ENCODE peak calls at places on chromosomes 6 and 20, in four cellular contexts. Y, N, E and U are unnamed samples.

GRCh38 chr6:148491638-148492210 is 149.1 kb downstream of the SASH1 start:
- DNase-seq in E (no peak), Y (no peak), N (no peak), U (no peak)

GRCh38 chr6:39217177-39217864 is 12.0 kb downstream of the KCNK5 start:
- DNase-seq in E (peak; percentile 30), N (no peak), Y (no peak), U (no peak)

GRCh38 chr6:15316754-15317153 is 70.9 kb downstream of the JARID2 start:
- DNase-seq in Y (no peak), N (no peak), E (no peak), U (no peak)

GRCh38 chr6:280775-281468 is 11.4 kb upstream of the DUSP22 start:
- DNase-seq in N (no peak), Y (no peak), E (no peak), U (no peak)

GRCh38 chr20:8305449-8305978 is 173.4 kb downstream of the PLCB1 start:
- DNase-seq in E (peak; percentile 63), N (peak; percentile 24), Y (peak; percentile 59), U (peak; percentile 77)

GRCh38 chr6:10587694-10588392 is 66.7 kb downstream of the GCNT2 start:
- DNase-seq in N (no peak), Y (no peak), E (no peak), U (no peak)

GRCh38 chr6:39228111-39228971 is 934 bp downstream of the KCNK5 start:
- DNase-seq in Y (peak; percentile 37), E (no peak), N (no peak), U (no peak)

GRCh38 chr6:52152692-52153091 is 33.5 kb upstream of the IL17A start:
- DNase-seq in N (no peak), E (no peak), Y (no peak), U (peak; percentile 33)

GRCh38 chr6:29502597-29502996 is 14.8 kb upstream of the MAS1L start:
- DNase-seq in Y (no peak), N (no peak), E (no peak), U (no peak)

GRCh38 chr20:23139524-23139923 is 53.4 kb upstream of the CD93 start:
- DNase-seq in E (no peak), Y (no peak), N (no peak), U (no peak)

GRCh38 chr6:84773133-84773430 is 8.7 kb upstream of the TBX18 start:
- DNase-seq in N (no peak), E (no peak), Y (no peak), U (peak; percentile 16)